ENCODE peak calls at places on chromosome 7, in seven cellular contexts. U is cardiac muscle cell, V is SK-N-SH, J is endodermal cell, Z is mammary epithelial cell, O is right atrium auricular region, Q is right lobe of liver. R is an unnamed sample.

GRCh38 chr7:69599211-69599878 is 1.1 kb downstream of the AUTS2 start:
- DNase-seq in Z (no peak), O (no peak), J (peak; percentile 74), V (peak; percentile 82), U (peak; percentile 63), Q (no peak), R (no peak)

GRCh38 chr7:134444198-134444960 is 14.5 kb downstream of the AKR1B1 start:
- DNase-seq in J (no peak), V (no peak), U (no peak), Q (no peak), O (peak; percentile 57), Z (no peak), R (no peak)

GRCh38 chr7:155224116-155224811 is 73.4 kb upstream of the INSIG1 start:
- DNase-seq in O (no peak), J (no peak), V (no peak), U (no peak), Z (peak; percentile 65), Q (no peak), R (no peak)

GRCh38 chr7:90345548-90346319 is 782 bp upstream of the GTPBP10 start:
- DNase-seq in J (peak; percentile 64), V (peak; percentile 39), Z (peak; percentile 56), Q (no peak), U (peak; percentile 40), O (no peak), R (no peak)

GRCh38 chr7:22147113-22147512 is 201.4 kb upstream of the CDCA7L start:
- DNase-seq in Q (peak; percentile 45), Z (no peak), O (no peak), J (no peak), U (no peak), V (peak; percentile 70), R (no peak)

GRCh38 chr7:128394904-128395496 is 14.8 kb downstream of the IMPDH1 start:
- DNase-seq in Q (no peak), V (no peak), O (no peak), J (no peak), Z (no peak), U (no peak), R (no peak)

GRCh38 chr7:66682350-66683093 is 53.8 kb downstream of the KCTD7 start:
- DNase-seq in J (no peak), O (no peak), V (peak; percentile 80), Z (peak; percentile 41), Q (peak; percentile 40), U (peak; percentile 11), R (no peak)

GRCh38 chr7:94675356-94675755 is 19.4 kb upstream of the SGCE start:
- DNase-seq in Q (no peak), Z (no peak), V (no peak), J (no peak), O (no peak), U (no peak), R (no peak)

GRCh38 chr7:1323178-1324027 is 90.7 kb downstream of the UNCX start:
- DNase-seq in Z (no peak), Q (no peak), U (no peak), O (no peak), V (peak; percentile 49), J (no peak), R (no peak)

GRCh38 chr7:8434290-8435002 is 1.0 kb downstream of the NXPH1 start:
- DNase-seq in J (peak; percentile 79), U (no peak), Z (no peak), V (peak; percentile 88), Q (no peak), O (no peak), R (no peak)

GRCh38 chr7:8435597-8436243 is 2.3 kb downstream of the NXPH1 start:
- DNase-seq in J (peak; percentile 49), U (no peak), V (no peak), Z (no peak), O (no peak), Q (no peak), R (no peak)

GRCh38 chr7:8433477-8434289 is at the start of gene NXPH1:
- DNase-seq in J (peak; percentile 90), U (peak; percentile 88), Z (no peak), O (no peak), V (peak; percentile 97), Q (peak; percentile 26), R (no peak)

GRCh38 chr7:8436965-8437364 is 3.6 kb downstream of the NXPH1 start:
- DNase-seq in O (no peak), J (peak; percentile 95), Q (peak; percentile 58), V (no peak), U (peak; percentile 67), Z (peak; percentile 29), R (no peak)

DNA sequence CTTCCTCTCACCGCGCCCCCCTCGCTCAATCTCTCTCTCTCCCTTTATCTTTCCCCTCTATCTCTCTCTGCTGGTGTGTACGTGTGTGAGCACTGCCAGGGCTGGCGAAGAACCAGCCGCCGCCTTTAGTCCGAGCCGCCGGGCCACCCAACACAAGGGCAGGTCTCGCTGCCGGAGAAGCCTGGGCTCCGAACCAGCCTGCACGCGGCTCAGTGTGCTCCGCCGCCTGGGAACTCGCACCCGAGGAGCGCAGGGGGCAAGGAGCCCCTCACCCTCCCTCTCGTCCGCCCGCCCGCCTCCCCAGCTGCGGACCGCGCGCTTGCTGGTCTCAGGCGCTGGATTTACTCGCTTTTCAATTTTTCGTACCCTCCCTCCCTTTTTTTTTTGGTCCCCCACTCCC is 1.7 kb downstream of the NXPH1 start:
- DNase-seq in J (peak; percentile 65), O (no peak), Z (no peak), V (no peak), Q (no peak), U (no peak), R (no peak)
- H3K4me3 ChIP-seq in J (peak overlapping the region; percentile 71), O (no peak overlapping the region), Z (no peak overlapping the region), V (no peak overlapping the region), Q (no peak overlapping the region), U (no peak overlapping the region), R (no peak overlapping the region)

DNA sequence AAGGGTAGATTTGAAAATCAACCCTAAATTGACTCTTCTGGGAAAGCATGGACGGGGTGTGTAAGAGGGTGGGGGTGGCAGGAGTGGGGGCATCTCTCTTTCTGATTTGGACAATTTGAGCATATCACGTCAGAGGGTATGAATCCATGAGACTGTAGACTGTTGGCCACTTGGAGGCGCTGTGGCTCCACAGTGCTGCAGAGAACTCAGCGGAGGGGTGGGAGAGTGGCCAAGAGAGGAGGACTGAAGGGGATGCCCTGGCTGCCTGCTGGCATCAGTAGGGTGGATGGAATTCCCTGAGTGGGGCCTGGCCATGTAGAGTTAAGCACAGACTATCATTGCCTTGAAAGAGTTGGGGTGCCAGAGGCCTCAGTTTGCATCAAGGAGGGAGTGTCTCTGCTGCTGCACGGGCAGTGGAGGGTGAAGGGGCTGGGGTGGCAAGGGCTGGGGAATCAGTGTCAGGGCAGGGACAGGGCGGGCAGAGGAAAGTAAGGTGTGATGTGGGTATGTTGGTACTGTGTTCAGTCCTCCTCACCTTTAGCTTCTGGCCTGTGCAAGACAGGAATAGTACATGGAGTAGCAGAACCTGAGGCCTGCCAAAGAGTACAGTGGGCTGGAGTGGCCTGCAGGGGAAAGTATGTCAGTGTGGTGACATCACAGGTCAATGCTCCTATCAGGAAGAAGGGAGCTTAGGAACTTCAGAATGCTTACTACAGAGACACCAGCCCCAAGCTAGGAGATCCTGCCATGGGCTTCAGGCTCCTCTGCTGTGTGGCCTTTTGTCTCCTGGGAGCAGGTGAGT is 133.5 kb upstream of the PRSS58 start:
- DNase-seq in J (peak; percentile 92), Q (no peak), O (no peak), U (peak; percentile 81), V (no peak), Z (peak; percentile 8), R (no peak)
- TF ChIP-seq CTCF in J (peak; percentile 89), Q (no peak), O (no peak), U (peak; percentile 41), V (peak; percentile 55), Z (peak; percentile 30), R (peak; percentile 25)

GRCh38 chr7:156998988-156999610 is 11.4 kb downstream of the MNX1 start:
- DNase-seq in Z (no peak), U (no peak), O (no peak), V (peak; percentile 46), J (no peak), Q (no peak), R (no peak)

GRCh38 chr7:157001920-157002818 is 8.3 kb downstream of the MNX1 start:
- DNase-seq in Z (no peak), V (peak; percentile 51), O (no peak), Q (no peak), J (peak; percentile 67), U (no peak), R (no peak)

GRCh38 chr7:156999611-157000046 is 10.8 kb downstream of the MNX1 start:
- DNase-seq in Q (no peak), Z (no peak), O (no peak), J (peak; percentile 63), V (peak; percentile 64), U (no peak), R (no peak)

GRCh38 chr7:157000047-157000726 is 10.3 kb downstream of the MNX1 start:
- DNase-seq in J (peak; percentile 66), Q (no peak), U (no peak), O (no peak), V (peak; percentile 58), Z (no peak), R (no peak)

DNA sequence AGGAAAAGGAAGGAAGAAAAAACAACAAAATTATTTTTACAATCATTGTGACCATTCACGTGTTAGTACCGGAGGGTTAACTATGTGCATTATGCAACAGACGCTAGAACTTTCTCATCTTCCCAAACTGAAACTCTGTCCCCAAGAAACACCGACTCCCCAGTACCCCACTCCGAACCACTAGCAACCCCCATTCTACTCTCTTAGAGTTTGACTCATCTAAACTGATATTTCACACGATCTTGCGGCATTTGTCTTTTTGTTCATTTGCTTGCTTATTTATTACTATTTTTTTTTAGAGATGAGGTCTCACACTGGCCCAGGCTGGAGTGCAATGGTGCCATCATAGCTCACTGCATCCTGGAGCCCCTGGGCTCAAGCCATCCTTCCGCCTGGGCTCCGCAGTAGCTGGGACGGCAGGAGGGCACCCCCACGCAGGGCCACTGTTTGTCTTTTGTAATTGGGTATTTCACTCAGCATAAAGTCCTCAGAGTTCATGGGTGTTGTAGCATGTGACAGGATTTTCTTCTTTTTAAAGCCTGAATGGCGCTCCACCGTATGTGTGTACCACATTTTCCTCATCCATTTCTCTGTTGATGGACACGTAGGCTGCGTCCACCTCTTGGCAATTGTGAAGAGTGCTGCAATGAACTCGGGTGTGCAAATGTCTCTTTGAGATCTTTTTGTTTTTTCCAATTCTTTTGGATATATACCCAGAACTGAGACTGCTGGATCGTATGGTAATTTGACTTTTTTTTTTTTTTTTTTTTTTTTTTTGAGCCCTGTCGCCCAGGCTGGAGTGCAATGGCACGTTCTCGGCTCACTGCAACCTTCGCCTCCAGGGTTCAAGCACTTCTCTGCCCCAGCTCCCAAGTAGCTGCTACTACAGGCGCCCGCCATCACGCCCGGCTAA is 9.5 kb downstream of the MNX1 start:
- DNase-seq in J (peak; percentile 56), U (no peak), Q (no peak), Z (no peak), V (peak; percentile 47), O (no peak), R (no peak)
- H3K27me3 ChIP-seq in J (peaks cover 99% of the 10 kb centered on the region), U (peaks cover 100% of the 10 kb centered on the region), Q (no peaks in the 10 kb centered on the region), Z (peaks cover 2% of the 10 kb centered on the region), V (peaks cover 98% of the 10 kb centered on the region), O (peaks cover 59% of the 10 kb centered on the region), R (peaks cover 78% of the 10 kb centered on the region)

DNA sequence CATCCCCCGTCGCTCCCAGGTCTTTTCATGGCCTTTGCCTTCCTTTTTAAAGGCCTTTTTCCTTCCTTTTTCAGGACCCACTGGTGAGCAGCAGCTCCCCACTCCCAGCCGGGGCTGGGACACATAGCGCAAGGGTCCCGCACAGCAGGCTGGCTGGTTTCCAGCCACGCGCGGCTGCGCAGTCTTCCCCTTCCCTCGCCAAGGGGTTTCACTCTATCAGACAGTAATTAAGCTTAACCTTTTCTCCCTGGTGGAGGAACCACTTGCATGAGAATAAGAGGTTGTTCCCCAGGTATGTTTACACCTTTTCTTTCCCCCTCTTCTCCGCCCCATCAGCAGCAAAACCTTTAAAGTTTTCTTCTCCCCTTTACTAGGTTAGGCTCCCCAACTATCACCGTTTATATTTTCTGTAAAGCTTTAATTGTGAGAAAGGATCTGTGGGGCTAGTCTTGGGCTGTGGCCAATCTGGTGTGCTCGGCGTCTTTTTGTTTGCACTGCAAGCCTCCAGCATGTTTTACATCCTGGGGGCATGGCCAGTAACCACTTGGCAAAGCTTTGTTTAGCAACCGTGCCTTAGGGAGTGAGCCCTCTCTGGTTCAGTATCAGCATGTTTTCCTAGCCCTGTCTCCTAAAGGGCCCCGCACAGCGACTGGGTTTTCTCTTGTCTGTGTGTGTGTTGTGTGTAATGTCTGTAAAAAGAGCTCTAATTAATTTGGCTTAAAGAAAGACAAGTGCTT is 219.6 kb downstream of the PHF14 start:
- DNase-seq in O (no peak), Q (peak; percentile 34), J (peak; percentile 85), Z (peak; percentile 9), U (peak; percentile 54), V (no peak), R (no peak)
- H3K4me3 ChIP-seq in O (peak overlapping the region; percentile 46), Q (peak overlapping the region; percentile 30), J (no peak overlapping the region), Z (no peak overlapping the region), U (peak overlapping the region; percentile 5), V (no peak overlapping the region), R (peak overlapping the region; percentile 7)